ENCODE peak calls at places on chromosome 16, in six cellular contexts. A, T, Y, D, N and V are unnamed samples.

GRCh38 chr16:35207059-35207999 is 1747.9 kb downstream of the TP53TG3F start:
- DNase-seq in A (no peak), T (no peak), Y (no peak), D (no peak), N (no peak), V (no peak)

GRCh38 chr16:50583211-50583610 is 35.0 kb downstream of the NKD1 start:
- DNase-seq in A (no peak), T (no peak), Y (no peak), D (no peak), N (no peak), V (no peak)

GRCh38 chr16:25033852-25034251 is 18.7 kb upstream of the ARHGAP17 start:
- DNase-seq in A (no peak), T (no peak), Y (no peak), D (peak; percentile 24), N (no peak), V (no peak)

GRCh38 chr16:12467418-12468210 is 336.1 kb downstream of the CPPED1 start:
- DNase-seq in A (no peak), T (no peak), Y (no peak), D (peak; percentile 50), N (no peak), V (no peak)

GRCh38 chr16:87681990-87682570 is 79.8 kb downstream of the JPH3 start:
- DNase-seq in A (no peak), T (no peak), Y (no peak), D (no peak), N (no peak), V (peak; percentile 48)

GRCh38 chr16:81855552-81856153 is 76.6 kb downstream of the PLCG2 start:
- DNase-seq in A (no peak), T (no peak), Y (no peak), D (no peak), N (no peak), V (no peak)

GRCh38 chr16:11405331-11406176 is 60.3 kb downstream of the RMI2 start:
- DNase-seq in A (peak; percentile 23), T (peak; percentile 33), Y (peak; percentile 44), D (no peak), N (peak; percentile 48), V (peak; percentile 56)

GRCh38 chr16:75099738-75100615 is 16.6 kb downstream of the LDHD start:
- DNase-seq in A (no peak), T (no peak), Y (no peak), D (no peak), N (no peak), V (no peak)

GRCh38 chr16:13829712-13830304 is 90.1 kb upstream of the ERCC4 start:
- DNase-seq in A (no peak), T (no peak), Y (no peak), D (no peak), N (no peak), V (no peak)

GRCh38 chr16:47460301-47460754 is 535 bp downstream of the ITFG1 start:
- DNase-seq in A (no peak), T (no peak), Y (no peak), D (no peak), N (no peak), V (no peak)

GRCh38 chr16:9836118-9836736 is 346.0 kb downstream of the GRIN2A start:
- DNase-seq in A (no peak), T (no peak), Y (no peak), D (no peak), N (no peak), V (no peak)

GRCh38 chr16:16004314-16004749 is 54.9 kb downstream of the ABCC1 start:
- DNase-seq in A (no peak), T (no peak), Y (no peak), D (no peak), N (no peak), V (no peak)

GRCh38 chr16:11155284-11155806 is 100.7 kb downstream of the SOCS1 start:
- DNase-seq in A (no peak), T (no peak), Y (no peak), D (no peak), N (no peak), V (no peak)

GRCh38 chr16:27679899-27680298 is 130.0 kb downstream of the KATNIP start:
- DNase-seq in A (no peak), T (no peak), Y (no peak), D (no peak), N (no peak), V (no peak)

GRCh38 chr16:82630688-82631087 is 3.9 kb downstream of the CDH13 start:
- DNase-seq in A (no peak), T (no peak), Y (no peak), D (peak; percentile 13), N (no peak), V (no peak)

GRCh38 chr16:23174622-23175021 is 7.9 kb upstream of the SCNN1G start:
- DNase-seq in A (no peak), T (no peak), Y (no peak), D (no peak), N (no peak), V (no peak)

GRCh38 chr16:85616608-85617311 is 3.6 kb downstream of the GSE1 start:
- DNase-seq in A (no peak), T (peak; percentile 63), Y (no peak), D (no peak), N (peak; percentile 68), V (no peak)

GRCh38 chr16:30830072-30830417 is 43.0 kb upstream of the ZNF629 start:
- DNase-seq in A (no peak), T (no peak), Y (no peak), D (no peak), N (no peak), V (no peak)

GRCh38 chr16:12900599-12901203 is 697 bp upstream of the SHISA9 start:
- DNase-seq in A (no peak), T (no peak), Y (no peak), D (no peak), N (no peak), V (no peak)

GRCh38 chr16:67803894-67804293 is 2.5 kb downstream of the RANBP10 start:
- DNase-seq in A (no peak), T (no peak), Y (no peak), D (no peak), N (no peak), V (no peak)

GRCh38 chr16:88298882-88299745 is 83.6 kb upstream of the ZNF469 start:
- DNase-seq in A (no peak), T (no peak), Y (no peak), D (no peak), N (no peak), V (no peak)

GRCh38 chr16:27424772-27425498 is 23.0 kb downstream of the IL21R start:
- DNase-seq in A (no peak), T (no peak), Y (no peak), D (peak; percentile 24), N (no peak), V (no peak)

GRCh38 chr16:66547101-66547989 is 2.6 kb downstream of the TK2 start:
- DNase-seq in A (no peak), T (no peak), Y (no peak), D (no peak), N (no peak), V (no peak)

GRCh38 chr16:29290631-29291247 is 115.8 kb downstream of the NPIPB11 start:
- DNase-seq in A (peak; percentile 98), T (peak; percentile 96), Y (peak; percentile 49), D (peak; percentile 98), N (peak; percentile 95), V (peak; percentile 94)

GRCh38 chr16:54792811-54793210 is 137.9 kb upstream of the IRX5 start:
- DNase-seq in A (no peak), T (no peak), Y (no peak), D (no peak), N (no peak), V (no peak)
- TF ChIP-seq EP300 in A (no peak), T (no peak), Y (no peak), D (no peak), N (no peak), V (no peak)

GRCh38 chr16:58411336-58411735 is 19.1 kb downstream of the GINS3 start:
- DNase-seq in A (no peak), T (no peak), Y (no peak), D (no peak), N (no peak), V (no peak)

GRCh38 chr16:58414938-58415451 is 22.7 kb downstream of the GINS3 start:
- DNase-seq in A (no peak), T (no peak), Y (no peak), D (no peak), N (no peak), V (no peak)

GRCh38 chr16:58413359-58413758 is 21.1 kb downstream of the GINS3 start:
- DNase-seq in A (no peak), T (no peak), Y (no peak), D (no peak), N (no peak), V (no peak)

GRCh38 chr16:58411736-58412614 is 19.7 kb downstream of the GINS3 start:
- DNase-seq in A (no peak), T (no peak), Y (no peak), D (no peak), N (no peak), V (no peak)

DNA sequence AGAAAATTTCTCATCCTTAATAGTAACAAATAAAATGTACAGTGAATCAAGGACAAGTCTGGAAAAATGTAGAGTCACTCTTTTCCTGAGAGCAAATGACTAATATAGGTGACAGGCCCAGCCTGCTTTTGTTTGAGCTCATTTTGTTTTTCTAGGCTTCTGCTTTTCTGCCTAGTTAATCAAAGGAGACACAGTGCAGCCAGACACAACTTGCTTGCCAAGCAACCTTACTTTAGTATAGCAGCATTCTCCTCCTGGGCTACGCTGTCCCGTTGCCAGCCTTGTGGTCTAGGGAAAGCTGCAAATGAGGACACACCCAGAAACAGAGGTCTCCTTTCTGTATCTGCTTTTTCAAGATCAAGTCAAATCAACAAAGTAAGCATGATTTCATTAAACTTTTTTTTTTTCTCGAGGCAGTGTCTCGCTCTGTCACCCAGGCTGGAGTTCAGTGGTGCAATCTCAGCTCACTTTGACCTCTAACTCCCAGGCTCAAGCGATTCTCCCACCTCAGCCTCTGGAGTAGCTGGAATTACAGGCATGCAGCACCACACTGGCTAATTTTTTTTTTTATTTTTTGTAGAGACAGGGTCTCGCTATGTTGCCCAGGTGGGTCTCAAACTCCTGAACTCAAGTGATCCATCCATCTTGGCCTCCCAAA is 17.2 kb downstream of the GINS3 start:
- DNase-seq in A (peak; percentile 61), T (no peak), Y (no peak), D (peak; percentile 70), N (peak; percentile 65), V (peak; percentile 30)
- TF ChIP-seq EP300 in A (no peak), T (no peak), Y (no peak), D (no peak), N (no peak), V (no peak)

GRCh38 chr16:56936950-56937349 is 5.0 kb downstream of the HERPUD1 start:
- DNase-seq in A (no peak), T (no peak), Y (no peak), D (no peak), N (no peak), V (no peak)
- TF ChIP-seq EP300 in A (no peak), T (no peak), Y (no peak), D (no peak), N (no peak), V (no peak)

GRCh38 chr16:89871895-89872294 is 1.5 kb upstream of the TCF25 start:
- DNase-seq in A (no peak), T (no peak), Y (no peak), D (no peak), N (no peak), V (no peak)

GRCh38 chr16:89873822-89874689 is 664 bp downstream of the TCF25 start:
- DNase-seq in A (peak; percentile 95), T (peak; percentile 97), Y (peak; percentile 92), D (peak; percentile 98), N (peak; percentile 97), V (peak; percentile 77)

GRCh38 chr16:89869911-89870310 is 3.5 kb upstream of the TCF25 start:
- DNase-seq in A (no peak), T (no peak), Y (no peak), D (no peak), N (no peak), V (no peak)

GRCh38 chr16:89870440-89870839 is 3.0 kb upstream of the TCF25 start:
- DNase-seq in A (no peak), T (no peak), Y (no peak), D (no peak), N (no peak), V (no peak)

GRCh38 chr16:89873109-89873821 is at the start of gene TCF25:
- DNase-seq in A (peak; percentile 67), T (peak; percentile 85), Y (peak; percentile 70), D (peak; percentile 90), N (peak; percentile 82), V (peak; percentile 73)
- TF ChIP-seq EP300 in A (peak; percentile 97), T (no peak), Y (no peak), D (no peak), N (no peak), V (no peak)